ENCODE peak calls at places on chromosome 19, in six cellular contexts. U is uterus, K is AG10803, V is astrocyte of the spinal cord, D is A549, F is GM23338. S is an unnamed sample.

GRCh38 chr19:6069268-6069771 is 41.0 kb downstream of the RFX2 start:
- DNase-seq in U (no peak), V (no peak), F (no peak), K (no peak), D (no peak), S (no peak)

GRCh38 chr19:35716985-35717664 is 678 bp upstream of the KMT2B start:
- DNase-seq in D (peak), F (peak), U (peak), V (peak), K (peak), S (peak)

GRCh38 chr19:35087393-35087792 is 28.2 kb upstream of the FXYD3 start:
- DNase-seq in F (no peak), K (no peak), D (no peak), V (no peak), U (no peak), S (no peak)

GRCh38 chr19:55069137-55069858 is 6.3 kb upstream of the RDH13 start:
- DNase-seq in V (peak), U (no peak), F (peak), D (peak), K (no peak), S (peak)

GRCh38 chr19:12647490-12648071 is 19.0 kb downstream of the MAN2B1 start:
- DNase-seq in F (peak), V (no peak), K (peak), D (no peak), U (peak), S (no peak)

GRCh38 chr19:1470864-1471513 is 8.0 kb downstream of the C19orf25 start:
- DNase-seq in D (no peak), U (no peak), F (peak), V (no peak), K (no peak), S (no peak)

GRCh38 chr19:39746836-39747529 is 9.2 kb upstream of the CLC start:
- DNase-seq in D (peak), U (no peak), V (no peak), K (no peak), F (peak), S (no peak)

GRCh38 chr19:11324748-11325389 is 14.6 kb downstream of the RAB3D start:
- DNase-seq in K (no peak), F (no peak), D (no peak), V (no peak), U (peak), S (no peak)

GRCh38 chr19:10603873-10604459 is 16.9 kb upstream of the AP1M2 start:
- DNase-seq in V (peak), K (peak), D (no peak), F (no peak), U (no peak), S (no peak)

GRCh38 chr19:17455711-17456123 is 5.0 kb downstream of the NXNL1 start:
- DNase-seq in U (no peak), V (no peak), K (no peak), F (peak), D (no peak), S (no peak)

GRCh38 chr19:42441047-42441440 is 1.7 kb downstream of the CXCL17 start:
- DNase-seq in F (no peak), U (no peak), K (no peak), V (no peak), D (no peak), S (peak)

GRCh38 chr19:35154535-35155406 is at the start of gene FXYD5:
- DNase-seq in U (peak), D (peak), F (peak), K (peak), V (peak), S (peak)

GRCh38 chr19:40799558-40800338 is 757 bp downstream of the EGLN2 start:
- DNase-seq in V (no peak), U (peak), D (no peak), K (no peak), F (peak), S (peak)

GRCh38 chr19:7348587-7349230 is at the start of gene ARHGEF18:
- DNase-seq in D (no peak), F (no peak), U (no peak), K (no peak), V (no peak), S (no peak)
- TF ChIP-seq CTCF in D (no peak), F (no peak), U (no peak), K (no peak), V (no peak), S (no peak)

GRCh38 chr19:38703509-38703908 is 40.8 kb downstream of the CAPN12 start:
- DNase-seq in U (no peak), K (no peak), F (no peak), D (no peak), V (no peak), S (no peak)

GRCh38 chr19:38706792-38707511 is 37.3 kb downstream of the CAPN12 start:
- DNase-seq in V (no peak), K (no peak), F (peak), U (no peak), D (no peak), S (peak)

GRCh38 chr19:38705197-38706019 is 38.9 kb downstream of the CAPN12 start:
- DNase-seq in V (no peak), U (no peak), F (no peak), K (no peak), D (no peak), S (no peak)

GRCh38 chr19:38702278-38702677 is 42.0 kb downstream of the CAPN12 start:
- DNase-seq in K (no peak), U (no peak), D (no peak), F (no peak), V (no peak), S (no peak)

GRCh38 chr19:38704488-38705026 is 39.7 kb downstream of the CAPN12 start:
- DNase-seq in U (no peak), F (no peak), K (no peak), D (no peak), V (no peak), S (no peak)
- TF ChIP-seq CTCF in U (no peak), F (peak), K (no peak), D (no peak), V (no peak), S (no peak)

GRCh38 chr19:56191115-56191514 is 6.5 kb downstream of the ZSCAN5B start:
- DNase-seq in D (no peak), F (peak), V (no peak), K (no peak), U (no peak), S (no peak)
- TF ChIP-seq CTCF in D (no peak), F (peak), V (no peak), K (no peak), U (no peak), S (no peak)

DNA sequence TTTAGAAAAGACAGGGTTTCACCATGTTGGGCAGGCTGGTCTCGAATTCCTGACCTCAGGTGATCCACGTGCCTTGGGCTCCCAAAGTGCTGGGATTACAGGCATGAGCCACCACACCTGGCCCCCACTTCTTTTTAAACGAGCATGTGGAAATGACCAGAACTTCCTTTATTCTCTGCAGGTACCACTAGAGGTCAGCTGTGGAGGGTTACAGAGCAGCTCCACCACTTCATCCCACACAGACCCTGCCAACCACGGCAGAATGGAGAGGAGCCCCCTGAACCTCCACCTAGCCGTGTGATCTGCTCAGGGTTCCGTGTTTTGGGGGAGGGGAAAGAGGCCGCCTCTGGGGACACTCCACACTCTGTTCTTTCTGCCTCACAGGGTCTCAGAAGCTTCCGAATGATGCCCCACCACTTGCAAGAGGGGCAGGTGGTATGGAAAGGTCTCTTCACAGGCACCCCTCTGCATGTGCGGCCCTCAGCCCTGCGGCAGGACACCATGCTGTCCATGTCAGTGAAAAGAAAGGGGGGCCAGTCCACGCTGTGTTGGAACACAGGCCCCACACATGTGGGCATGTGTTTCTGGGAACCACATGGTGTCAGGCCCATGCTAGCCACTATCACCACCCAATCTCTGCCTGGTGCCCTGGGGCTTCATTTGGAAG is 465.0 kb downstream of the TSHZ3 start:
- DNase-seq in U (no peak), F (peak), V (no peak), K (no peak), D (no peak), S (no peak)
- TF ChIP-seq CTCF in U (no peak), F (peak), V (no peak), K (no peak), D (no peak), S (no peak)

DNA sequence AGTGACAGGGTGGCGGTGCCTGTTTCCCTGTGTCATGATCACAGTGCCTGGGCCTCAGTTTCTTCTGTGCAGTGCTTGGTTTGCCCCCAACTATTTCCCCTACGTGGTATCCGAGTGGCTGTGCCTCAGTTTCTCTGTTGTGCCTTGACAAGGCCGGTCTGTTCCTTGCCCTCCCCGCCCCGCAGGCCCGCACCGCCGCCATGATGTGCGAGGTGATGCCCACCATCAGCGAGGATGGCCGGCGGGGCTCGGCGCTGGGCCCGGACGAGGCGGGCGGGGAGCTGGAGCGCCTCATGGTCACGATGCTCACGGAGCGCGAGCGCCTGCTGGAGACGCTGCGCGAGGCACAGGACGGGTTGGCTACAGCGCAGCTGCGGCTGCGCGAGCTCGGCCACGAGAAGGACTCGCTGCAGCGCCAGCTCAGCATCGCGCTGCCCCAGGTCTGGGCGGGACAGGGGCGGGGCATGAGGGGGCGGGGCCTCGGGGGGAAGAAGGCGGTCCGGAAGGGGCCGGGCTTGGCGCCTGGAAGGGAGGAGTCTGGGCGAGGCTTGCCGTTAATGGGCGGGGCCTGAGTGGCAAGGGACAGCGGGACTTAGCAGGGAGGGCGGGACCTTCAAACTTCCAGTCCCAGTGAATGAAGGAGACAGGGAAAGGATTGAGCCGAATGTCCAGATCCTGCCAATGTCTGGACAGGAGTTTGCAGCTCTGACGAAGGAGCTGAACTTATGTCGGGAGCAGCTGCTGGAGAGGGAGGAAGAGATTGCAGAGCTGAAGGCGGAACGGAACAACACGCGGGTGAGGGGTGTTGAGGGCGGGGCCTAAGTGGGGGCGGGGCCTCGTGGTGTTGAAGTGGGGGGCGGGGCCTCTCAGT is 8.6 kb downstream of the PPFIA3 start:
- DNase-seq in K (peak), D (peak), U (peak), F (peak), V (peak), S (peak)
- TF ChIP-seq CTCF in K (no peak), D (peak), U (peak), F (no peak), V (no peak), S (peak)

GRCh38 chr19:7386308-7386707 is 37.6 kb downstream of the ARHGEF18 start:
- DNase-seq in F (peak), U (no peak), K (no peak), V (no peak), D (peak), S (no peak)
- TF ChIP-seq CTCF in F (peak), U (no peak), K (no peak), V (no peak), D (peak), S (no peak)

DNA sequence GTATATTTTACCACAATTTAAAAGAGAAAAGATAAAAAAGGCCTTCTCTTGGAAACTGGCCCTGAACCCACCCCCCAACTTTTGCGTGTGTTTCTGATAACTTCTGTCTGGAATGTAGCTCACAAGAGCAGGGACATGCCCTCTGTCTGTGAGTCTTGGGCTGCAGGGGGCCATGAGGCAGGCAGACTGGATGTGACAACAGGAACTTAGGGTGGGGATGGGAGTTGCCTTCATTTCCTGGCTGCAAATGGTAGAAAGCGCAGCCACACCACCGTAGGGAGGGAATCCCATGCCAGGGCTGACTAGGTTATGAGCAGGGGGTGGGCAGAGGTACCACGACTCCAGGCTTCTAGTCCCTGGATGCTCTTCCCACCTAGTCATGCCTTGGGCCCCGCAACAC is 21.9 kb downstream of the CILP2 start:
- DNase-seq in D (no peak), V (no peak), U (no peak), F (no peak), K (no peak), S (no peak)
- TF ChIP-seq CTCF in D (no peak), V (no peak), U (no peak), F (no peak), K (no peak), S (no peak)

DNA sequence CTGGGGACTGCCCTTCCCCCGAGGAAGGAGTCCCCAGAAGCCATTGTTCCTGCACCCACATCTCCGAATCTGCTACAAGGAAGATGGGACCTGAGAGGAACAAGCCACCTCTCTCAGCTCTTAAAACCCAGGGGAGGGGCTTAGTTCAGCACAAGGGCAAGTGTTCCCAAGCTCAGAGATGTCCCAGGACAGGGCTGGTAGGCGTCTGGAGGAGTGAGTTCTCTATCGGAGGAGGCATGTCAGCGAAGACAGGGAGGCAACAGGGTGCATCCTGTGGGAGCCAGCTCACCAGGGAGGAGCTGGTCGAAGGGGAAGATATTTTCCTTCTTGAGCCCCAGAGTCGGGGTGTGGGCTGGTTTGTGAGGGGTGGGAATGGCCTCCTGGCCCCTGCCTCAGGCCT is 54.8 kb downstream of the CELF5 start:
- DNase-seq in F (no peak), D (no peak), K (no peak), U (no peak), V (no peak), S (no peak)
- TF ChIP-seq CTCF in F (no peak), D (no peak), K (no peak), U (no peak), V (no peak), S (no peak)

GRCh38 chr19:29593869-29594268 is 12.2 kb upstream of the POP4 start:
- DNase-seq in D (no peak), V (no peak), U (no peak), K (no peak), F (no peak), S (no peak)

GRCh38 chr19:29598496-29598895 is 7.6 kb upstream of the POP4 start:
- DNase-seq in F (no peak), U (no peak), D (no peak), V (no peak), K (no peak), S (no peak)

GRCh38 chr19:29596885-29597525 is 9.1 kb upstream of the POP4 start:
- DNase-seq in U (no peak), K (peak), V (peak), F (peak), D (peak), S (peak)

GRCh38 chr19:29596080-29596479 is 10.0 kb upstream of the POP4 start:
- DNase-seq in U (no peak), F (no peak), D (no peak), K (no peak), V (no peak), S (no peak)

GRCh38 chr19:29598036-29598435 is 8.0 kb upstream of the POP4 start:
- DNase-seq in V (no peak), F (no peak), U (no peak), K (no peak), D (no peak), S (no peak)
- TF ChIP-seq CTCF in V (no peak), F (no peak), U (no peak), K (no peak), D (no peak), S (no peak)

S was measured in Calu3.